ENCODE peak calls at places on chromosome 16, in nine cellular contexts. R, M, N, V, I, G, F, T and Q are unnamed samples. For H3K4me1, the result is how much of the 10 kb centered on the place peaks cover.

GRCh38 chr16:47258874-47259461 is 115.2 kb upstream of the NETO2 start:
- DNase-seq in R (peak), M (no peak), N (no peak), V (no peak), I (no peak), G (no peak), F (peak), T (no peak), Q (no peak)

GRCh38 chr16:23339781-23340180 is 37.7 kb downstream of the SCNN1B start:
- DNase-seq in R (no peak), M (no peak), N (no peak), V (no peak), I (no peak), G (no peak), F (no peak), T (no peak), Q (no peak)

GRCh38 chr16:27472091-27473020 is 70.4 kb downstream of the IL21R start:
- DNase-seq in R (no peak), M (no peak), N (no peak), V (no peak), I (no peak), G (no peak), F (no peak), T (no peak), Q (peak)

GRCh38 chr16:5015351-5015750 is 18.4 kb downstream of the NAGPA start:
- DNase-seq in R (no peak), M (no peak), N (no peak), V (no peak), I (no peak), G (no peak), F (no peak), T (no peak), Q (no peak)

GRCh38 chr16:57998484-57998883 is 2.0 kb downstream of the ZNF319 start:
- DNase-seq in R (no peak), M (peak), N (no peak), V (peak), I (no peak), G (no peak), F (peak), T (no peak), Q (peak)

GRCh38 chr16:83258366-83258765 is 549.4 kb upstream of the HSBP1 start:
- DNase-seq in R (no peak), M (no peak), N (no peak), V (no peak), I (no peak), G (no peak), F (no peak), T (no peak), Q (no peak)

GRCh38 chr16:27311449-27311831 is 2.3 kb upstream of the IL4R start:
- DNase-seq in R (no peak), M (no peak), N (no peak), V (no peak), I (no peak), G (no peak), F (no peak), T (no peak), Q (no peak)

GRCh38 chr16:4345439-4346204 is 5.5 kb downstream of the PAM16 start:
- DNase-seq in R (no peak), M (peak), N (no peak), V (no peak), I (no peak), G (no peak), F (no peak), T (peak), Q (peak)

GRCh38 chr16:48911700-48912099 is 301.7 kb upstream of the N4BP1 start:
- DNase-seq in R (no peak), M (no peak), N (no peak), V (no peak), I (no peak), G (no peak), F (no peak), T (no peak), Q (no peak)

GRCh38 chr16:79856581-79856980 is 256.0 kb upstream of the MAF start:
- DNase-seq in R (no peak), M (no peak), N (no peak), V (no peak), I (no peak), G (no peak), F (no peak), T (no peak), Q (no peak)

GRCh38 chr16:13098536-13098935 is 197.1 kb downstream of the SHISA9 start:
- DNase-seq in R (no peak), M (no peak), N (no peak), V (no peak), I (no peak), G (no peak), F (no peak), T (no peak), Q (no peak)

GRCh38 chr16:53664724-53665345 is 38.8 kb downstream of the RPGRIP1L start:
- DNase-seq in R (no peak), M (no peak), N (no peak), V (no peak), I (no peak), G (no peak), F (no peak), T (peak), Q (no peak)

GRCh38 chr16:27154573-27155521 is 48.5 kb upstream of the KDM8 start:
- DNase-seq in R (peak), M (peak), N (peak), V (peak), I (no peak), G (peak), F (peak), T (peak), Q (peak)

GRCh38 chr16:12089492-12090161 is 113.1 kb downstream of the SNX29 start:
- DNase-seq in R (peak), M (peak), N (peak), V (peak), I (no peak), G (no peak), F (peak), T (peak), Q (peak)

GRCh38 chr16:364091-364490 is 6.2 kb downstream of the MRPL28 start:
- DNase-seq in R (no peak), M (no peak), N (no peak), V (no peak), I (no peak), G (no peak), F (no peak), T (no peak), Q (no peak)

GRCh38 chr16:361872-362701 is 8.3 kb downstream of the MRPL28 start:
- DNase-seq in R (peak), M (peak), N (peak), V (peak), I (peak), G (no peak), F (peak), T (peak), Q (peak)

GRCh38 chr16:361341-361871 is 8.9 kb upstream of the AXIN1 start:
- DNase-seq in R (no peak), M (no peak), N (no peak), V (no peak), I (no peak), G (no peak), F (no peak), T (no peak), Q (no peak)

GRCh38 chr16:364595-365491 is 5.5 kb downstream of the MRPL28 start:
- DNase-seq in R (no peak), M (no peak), N (no peak), V (no peak), I (no peak), G (no peak), F (peak), T (no peak), Q (peak)

DNA sequence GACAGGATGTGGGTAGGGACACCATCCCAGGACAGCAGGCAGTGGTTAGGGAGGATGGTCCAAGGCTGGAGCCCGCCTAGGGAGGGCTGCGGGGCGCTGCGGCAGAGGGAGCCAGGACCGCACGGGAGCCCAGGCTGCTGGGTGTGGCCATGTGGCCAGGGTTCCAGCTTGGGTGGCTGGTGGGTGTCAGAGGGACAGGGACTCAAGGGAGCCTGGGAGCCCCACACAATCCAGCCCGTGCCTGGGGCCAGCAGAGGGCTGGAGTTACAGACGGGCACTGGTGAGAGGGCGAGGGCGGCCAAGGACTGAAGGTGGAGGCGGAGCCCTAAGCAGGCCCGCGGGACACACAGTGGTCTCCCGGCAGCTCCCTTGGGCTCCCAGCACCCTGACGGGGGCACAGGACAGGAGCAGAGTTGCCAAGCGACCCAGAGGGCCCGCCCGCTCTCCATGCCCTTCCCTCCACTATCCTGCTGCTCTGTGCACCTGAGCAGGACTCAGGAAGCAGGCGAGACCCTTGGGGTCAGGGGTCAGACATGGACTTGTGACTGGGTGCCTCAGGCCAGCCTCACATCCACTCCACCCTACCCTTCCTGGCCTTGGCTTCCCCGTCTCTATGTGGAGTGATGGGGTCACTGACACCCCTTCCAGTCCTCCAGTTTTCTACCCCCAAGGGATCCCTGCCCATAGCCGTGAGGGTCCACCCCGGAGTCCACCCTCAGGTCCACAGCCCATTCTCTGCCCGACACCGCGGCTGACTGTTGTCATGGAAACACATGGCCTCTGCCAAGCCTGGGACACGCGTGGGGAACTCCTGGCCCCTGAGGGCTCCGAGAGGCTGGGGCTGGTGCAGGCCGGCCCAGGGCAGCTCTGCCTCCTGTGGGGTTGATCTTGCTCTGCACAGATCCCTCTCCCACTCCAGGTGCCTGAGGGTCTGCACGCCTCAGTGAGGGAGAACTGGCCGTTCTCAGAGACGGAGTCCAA is 6.9 kb downstream of the MRPL28 start:
- DNase-seq in R (no peak), M (no peak), N (no peak), V (no peak), I (no peak), G (no peak), F (no peak), T (no peak), Q (peak)
- TF ChIP-seq POLR2A in R (no peak), M (no peak), N (no peak), V (no peak), I (no peak), G (no peak), F (no peak), T (no peak), Q (no peak)

DNA sequence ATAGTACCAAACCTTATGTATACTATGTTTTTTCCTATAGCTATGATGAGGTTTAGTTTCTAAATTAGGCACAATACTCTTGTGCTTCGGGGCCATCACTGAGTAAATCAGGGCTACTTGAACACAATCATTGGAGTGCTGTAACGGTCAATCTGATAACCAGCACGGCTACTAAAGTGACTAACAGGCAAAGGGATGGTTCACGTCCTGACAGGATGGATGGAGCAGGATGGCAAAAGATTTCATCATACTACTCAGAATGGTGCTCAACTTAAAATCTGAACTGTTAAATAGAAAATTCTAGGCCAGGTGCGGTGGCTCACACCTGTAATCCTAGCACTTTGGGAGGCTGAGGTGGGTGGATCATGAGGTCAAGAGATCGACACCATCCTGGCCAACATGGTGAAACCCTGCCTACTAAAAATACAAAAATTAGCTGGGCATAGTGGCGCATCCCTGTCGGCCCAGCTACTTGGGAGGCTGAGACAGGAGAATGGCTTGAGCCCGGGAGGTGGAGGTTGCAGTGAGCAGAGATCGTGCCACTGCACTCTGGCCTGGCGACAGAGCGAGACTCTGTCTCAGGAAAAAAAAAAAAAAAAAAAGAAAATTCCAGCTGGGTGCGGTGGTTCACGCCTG is 7.0 kb downstream of the TUFM start:
- DNase-seq in R (no peak), M (no peak), N (no peak), V (no peak), I (no peak), G (no peak), F (peak), T (no peak), Q (no peak)
- TF ChIP-seq CTCF in R (no peak), M (no peak), N (no peak), V (no peak), I (no peak), G (no peak), F (no peak), T (no peak), Q (no peak)

DNA sequence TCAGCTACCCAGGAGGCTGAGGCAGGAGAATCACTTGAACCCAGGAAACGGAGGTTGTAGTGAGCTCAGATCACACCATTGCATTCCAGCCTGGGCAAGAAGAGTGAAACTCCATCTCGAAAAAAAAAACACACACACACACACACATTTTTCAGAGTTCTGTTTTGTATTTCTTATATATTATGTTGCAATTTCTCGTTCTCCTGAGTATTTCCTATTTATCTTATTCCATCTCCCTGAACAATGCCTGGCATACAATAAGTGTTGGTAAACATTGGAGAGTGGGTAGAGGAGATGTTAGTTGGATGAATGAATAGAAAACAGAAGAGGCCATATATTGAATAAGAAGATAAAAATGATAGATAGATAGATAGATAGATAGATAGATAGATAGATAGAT is 167.8 kb upstream of the CDH5 start:
- DNase-seq in R (no peak), M (no peak), N (no peak), V (no peak), I (no peak), G (no peak), F (no peak), T (no peak), Q (no peak)
- H3K4me1 ChIP-seq in R (under half), M (under half), N (under half), V (under half), I (under half), G (under half), F (under half), T (under half), Q (under half)

GRCh38 chr16:75319513-75320401 is 68.3 kb upstream of the BCAR1 start:
- DNase-seq in R (peak), M (no peak), N (no peak), V (no peak), I (no peak), G (no peak), F (no peak), T (no peak), Q (no peak)
- TF ChIP-seq POLR2A in R (no peak), M (no peak), N (no peak), V (no peak), I (no peak), G (no peak), F (no peak), T (no peak), Q (no peak)

GRCh38 chr16:85979605-85980004 is 80.6 kb downstream of the IRF8 start:
- DNase-seq in R (no peak), M (no peak), N (no peak), V (no peak), I (no peak), G (no peak), F (peak), T (no peak), Q (no peak)
- TF ChIP-seq CTCF in R (no peak), M (no peak), N (no peak), V (no peak), I (no peak), G (no peak), F (peak), T (no peak), Q (no peak)